ENCODE peak calls at places on chromosome 16, in six cellular contexts. W, Y, D, K, M and N are unnamed samples. For H3K27me3, the result is how much of the 10 kb centered on the place peaks cover.

GRCh38 chr16:53958481-53958880 is 254.5 kb downstream of the FTO start:
- DNase-seq in W (no peak), Y (no peak), D (no peak), K (no peak), M (no peak), N (no peak)

GRCh38 chr16:27434141-27435051 is 32.4 kb downstream of the IL21R start:
- DNase-seq in W (no peak), Y (no peak), D (no peak), K (no peak), M (peak), N (no peak)

GRCh38 chr16:30951193-30951592 is 2.3 kb downstream of the ORAI3 start:
- DNase-seq in W (no peak), Y (no peak), D (no peak), K (no peak), M (no peak), N (no peak)

GRCh38 chr16:75236232-75236631 is 15.2 kb downstream of the BCAR1 start:
- DNase-seq in W (no peak), Y (peak), D (no peak), K (no peak), M (peak), N (no peak)

GRCh38 chr16:24906199-24906808 is 60.5 kb downstream of the SLC5A11 start:
- DNase-seq in W (peak), Y (no peak), D (no peak), K (peak), M (no peak), N (no peak)

GRCh38 chr16:50627419-50627818 is 53.7 kb downstream of the SNX20 start:
- DNase-seq in W (peak), Y (no peak), D (peak), K (peak), M (peak), N (peak)

GRCh38 chr16:53041196-53041977 is 11.3 kb downstream of the CHD9NB start:
- DNase-seq in W (peak), Y (peak), D (peak), K (peak), M (peak), N (no peak)

GRCh38 chr16:75266738-75267630 is 15.6 kb upstream of the BCAR1 start:
- DNase-seq in W (no peak), Y (no peak), D (no peak), K (no peak), M (no peak), N (peak)

GRCh38 chr16:56641166-56641565 is 2.7 kb downstream of the MT1A start:
- DNase-seq in W (no peak), Y (no peak), D (no peak), K (no peak), M (no peak), N (no peak)

DNA sequence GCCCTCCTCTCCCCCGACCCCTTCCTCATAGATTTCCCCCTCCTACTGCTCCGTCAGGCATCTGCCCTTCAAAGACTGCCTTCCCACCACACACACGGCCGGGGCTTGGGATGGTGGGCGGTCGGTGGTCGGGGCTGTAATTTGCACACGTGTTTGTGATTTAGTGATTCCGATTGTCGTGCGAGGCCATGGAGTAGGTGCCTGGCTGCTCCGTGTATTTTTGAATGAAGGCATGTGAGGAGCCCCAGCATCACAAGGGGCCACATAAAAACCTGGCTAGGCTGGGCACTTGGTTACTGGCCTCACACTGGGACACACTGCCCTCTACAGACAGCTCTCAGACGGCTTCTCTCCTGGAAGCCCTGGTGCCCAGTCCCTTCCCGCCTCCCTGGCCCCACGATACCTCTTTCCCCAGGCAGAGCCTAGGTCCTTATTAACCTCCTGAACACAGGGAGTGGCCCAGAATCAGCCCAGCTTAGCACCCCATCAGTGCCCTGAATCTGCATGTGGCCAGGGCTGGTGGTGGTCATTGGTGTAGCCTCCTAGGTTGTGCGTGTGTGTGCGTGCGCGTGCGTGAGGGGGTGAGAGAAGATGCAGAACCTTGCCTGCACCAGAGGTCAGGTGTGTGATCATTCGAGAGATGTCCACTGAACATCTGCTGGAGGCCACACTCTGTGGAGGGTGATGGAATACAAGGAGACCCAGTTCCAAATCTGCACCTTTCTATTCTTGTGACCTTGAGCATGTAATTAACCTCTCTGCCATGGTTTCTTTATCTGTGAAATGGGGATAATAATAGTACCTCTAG is 1.3 kb upstream of the SOCS1 start:
- DNase-seq in W (peak), Y (peak), D (peak), K (peak), M (peak), N (peak)
- H3K27me3 ChIP-seq in W (under half), Y (under half), D (under half), K (under half), M (under half), N (under half)

GRCh38 chr16:1877089-1877488 is 5.1 kb upstream of the MEIOB start:
- DNase-seq in W (no peak), Y (no peak), D (no peak), K (no peak), M (no peak), N (no peak)
- H3K27me3 ChIP-seq in W (under half), Y (under half), D (under half), K (under half), M (under half), N (under half)

DNA sequence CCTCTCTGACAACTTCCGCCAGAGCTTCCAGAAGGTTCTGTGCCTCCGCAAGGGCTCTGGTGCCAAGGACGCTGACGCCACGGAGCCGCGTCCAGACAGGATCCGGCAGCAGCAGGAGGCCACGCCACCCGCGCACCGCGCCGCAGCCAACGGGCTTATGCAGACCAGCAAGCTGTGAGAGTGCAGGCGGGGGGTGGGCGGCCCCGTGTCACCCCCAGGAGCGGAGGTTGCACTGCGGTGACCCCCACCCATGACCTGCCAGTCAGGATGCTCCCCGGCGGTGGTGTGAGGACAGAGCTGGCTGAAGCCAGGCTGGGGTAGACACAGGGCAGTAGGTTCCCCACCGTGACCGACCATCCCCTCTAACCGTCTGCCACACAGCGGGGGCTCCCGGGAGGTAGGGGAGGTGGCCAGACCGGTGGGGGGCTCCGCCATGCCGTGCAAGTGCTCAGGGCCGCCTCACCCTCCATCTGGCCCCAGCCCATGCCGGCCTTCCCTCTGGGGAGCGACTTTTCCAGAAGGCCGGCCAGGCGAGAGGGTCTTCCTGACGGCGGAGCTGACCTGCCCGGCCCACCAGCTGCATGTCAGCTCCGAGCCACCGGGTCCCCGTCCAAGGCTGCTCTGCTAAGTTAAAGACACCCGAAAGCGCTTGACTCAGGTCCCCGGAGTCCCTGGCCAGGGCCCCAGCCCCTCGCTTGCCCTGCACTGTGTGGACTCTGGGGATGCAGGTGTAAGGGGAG is 7.4 kb downstream of the SSTR5 start:
- DNase-seq in W (no peak), Y (no peak), D (no peak), K (no peak), M (no peak), N (no peak)
- H3K27me3 ChIP-seq in W (under half), Y (under half), D (under half), K (under half), M (under half), N (half or more)

DNA sequence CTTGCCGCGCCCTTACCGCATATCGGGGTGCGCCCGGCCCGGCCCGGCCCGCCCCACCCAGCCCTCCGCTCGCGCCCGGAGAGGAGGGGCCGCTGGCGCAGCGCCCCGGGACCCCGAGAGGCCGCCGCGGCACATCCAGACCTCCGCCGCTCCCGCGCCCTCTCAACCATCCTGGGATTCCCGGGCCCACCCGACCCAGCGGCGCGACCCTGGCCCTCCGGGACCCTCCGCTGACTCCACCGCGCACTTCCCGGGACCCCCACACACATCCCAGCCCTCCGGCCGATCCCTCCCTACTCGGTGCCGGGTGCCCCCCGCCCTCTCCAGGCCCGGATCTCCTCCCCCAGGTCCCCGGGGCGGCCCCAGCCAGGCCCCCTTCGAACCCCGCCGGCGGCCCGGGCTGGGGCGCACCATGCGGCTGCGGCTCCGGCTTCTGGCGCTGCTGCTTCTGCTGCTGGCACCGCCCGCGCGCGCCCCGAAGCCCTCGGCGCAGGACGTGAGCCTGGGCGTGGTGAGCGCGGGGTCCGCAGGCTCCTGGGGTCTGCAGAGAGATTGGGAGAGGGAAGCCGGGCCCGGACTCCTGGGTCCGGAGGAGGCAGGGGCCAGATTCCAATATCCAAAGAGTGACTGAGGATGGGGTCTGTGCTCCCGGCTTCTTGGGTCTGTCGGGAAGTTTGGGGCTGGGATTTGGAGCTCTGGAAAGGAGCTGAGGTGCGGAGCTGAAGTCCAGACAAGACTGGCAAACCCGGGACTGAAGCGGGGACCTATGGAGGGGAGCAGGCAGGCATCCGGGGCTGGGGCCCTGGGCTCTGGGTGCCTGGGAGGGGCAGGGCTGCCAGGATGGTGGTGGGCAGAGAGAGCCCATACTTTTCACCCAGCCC is at the start of gene MMP25:
- DNase-seq in W (no peak), Y (no peak), D (no peak), K (no peak), M (no peak), N (peak)
- H3K27me3 ChIP-seq in W (under half), Y (under half), D (under half), K (under half), M (under half), N (half or more)

GRCh38 chr16:803751-804075 is 3.2 kb upstream of the GNG13 start:
- DNase-seq in W (no peak), Y (no peak), D (no peak), K (no peak), M (no peak), N (no peak)
- H3K27me3 ChIP-seq in W (under half), Y (under half), D (under half), K (under half), M (under half), N (under half)

DNA sequence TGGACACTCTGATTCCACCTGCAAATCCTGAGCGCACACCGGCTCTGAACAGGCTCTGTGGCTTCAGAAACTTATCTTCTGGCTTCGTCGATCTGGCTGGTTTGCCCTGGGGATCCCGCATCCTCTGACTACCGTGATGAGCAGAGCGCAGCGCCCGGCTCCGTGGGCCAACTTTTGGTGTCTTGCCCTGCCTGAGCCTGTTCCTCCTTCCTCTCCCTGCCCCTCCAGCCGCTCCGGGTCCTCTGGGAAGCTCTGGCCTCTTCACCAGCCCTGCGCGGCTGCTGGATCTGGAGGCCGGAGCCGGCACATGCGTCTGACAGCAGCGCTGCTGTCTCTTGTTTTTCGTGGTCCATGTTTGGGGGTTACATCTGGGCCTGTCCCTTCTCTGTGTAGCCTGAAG is 65.6 kb downstream of the JPH3 start:
- DNase-seq in W (no peak), Y (no peak), D (no peak), K (no peak), M (no peak), N (no peak)
- H3K27me3 ChIP-seq in W (under half), Y (under half), D (under half), K (under half), M (under half), N (under half)